ENCODE peak calls at places on chromosomes 7 and 10, in six cellular contexts. S is tibial nerve, D is lower lobe of right lung, Y is fibroblast of the aortic adventitia, X is cardiac fibroblast, H is Panc1. W is an unnamed sample.

GRCh38 chr7:11328309-11328708 is 354.6 kb downstream of the PHF14 start:
- DNase-seq in S (no peak), D (no peak), Y (no peak), X (peak; percentile 12), H (no peak), W (no peak)

GRCh38 chr7:135834262-135834661 is 85.6 kb upstream of the FAM180A start:
- DNase-seq in S (no peak), D (no peak), Y (no peak), X (no peak), H (no peak), W (no peak)

GRCh38 chr7:75623390-75624133 is 115.2 kb downstream of the HIP1 start:
- DNase-seq in S (no peak), D (peak; percentile 83), Y (no peak), X (no peak), H (no peak), W (no peak)

GRCh38 chr10:5515948-5516761 is 8.6 kb upstream of the CALML3 start:
- DNase-seq in S (no peak), D (no peak), Y (no peak), X (no peak), H (no peak), W (peak; percentile 27)

GRCh38 chr7:105337529-105337928 is 51.2 kb downstream of the SRPK2 start:
- DNase-seq in S (no peak), D (no peak), Y (no peak), X (no peak), H (no peak), W (no peak)

GRCh38 chr10:50536617-50537252 is 87.0 kb downstream of the SGMS1 start:
- DNase-seq in S (no peak), D (no peak), Y (no peak), X (peak; percentile 77), H (no peak), W (no peak)

GRCh38 chr10:89888647-89889046 is 187.3 kb downstream of the KIF20B start:
- DNase-seq in S (no peak), D (no peak), Y (no peak), X (no peak), H (no peak), W (no peak)

GRCh38 chr10:124918906-124919305 is 23.0 kb upstream of the ZRANB1 start:
- DNase-seq in S (no peak), D (no peak), Y (peak; percentile 44), X (no peak), H (no peak), W (no peak)

GRCh38 chr10:14381475-14381874 is 50.8 kb upstream of the FRMD4A start:
- DNase-seq in S (no peak), D (no peak), Y (no peak), X (no peak), H (no peak), W (no peak)

GRCh38 chr10:109018892-109019507 is 904.3 kb downstream of the XPNPEP1 start:
- DNase-seq in S (no peak), D (no peak), Y (peak; percentile 26), X (peak; percentile 4), H (peak; percentile 0), W (no peak)

GRCh38 chr7:80859272-80859970 is 59.4 kb downstream of the SEMA3C start:
- DNase-seq in S (peak; percentile 45), D (peak; percentile 26), Y (peak; percentile 52), X (peak; percentile 66), H (no peak), W (peak; percentile 37)

GRCh38 chr10:44933922-44934321 is 22.8 kb downstream of the TMEM72 start:
- DNase-seq in S (no peak), D (no peak), Y (no peak), X (no peak), H (no peak), W (no peak)

GRCh38 chr7:158579662-158580646 is 7.7 kb downstream of the PTPRN2 start:
- DNase-seq in S (no peak), D (no peak), Y (no peak), X (no peak), H (no peak), W (no peak)

GRCh38 chr7:158583143-158583542 is 4.5 kb downstream of the PTPRN2 start:
- DNase-seq in S (no peak), D (no peak), Y (no peak), X (no peak), H (no peak), W (no peak)

GRCh38 chr7:158583810-158584209 is 3.8 kb downstream of the PTPRN2 start:
- DNase-seq in S (no peak), D (no peak), Y (no peak), X (no peak), H (no peak), W (no peak)

GRCh38 chr7:158582089-158582456 is 5.5 kb downstream of the PTPRN2 start:
- DNase-seq in S (no peak), D (no peak), Y (no peak), X (no peak), H (no peak), W (no peak)

DNA sequence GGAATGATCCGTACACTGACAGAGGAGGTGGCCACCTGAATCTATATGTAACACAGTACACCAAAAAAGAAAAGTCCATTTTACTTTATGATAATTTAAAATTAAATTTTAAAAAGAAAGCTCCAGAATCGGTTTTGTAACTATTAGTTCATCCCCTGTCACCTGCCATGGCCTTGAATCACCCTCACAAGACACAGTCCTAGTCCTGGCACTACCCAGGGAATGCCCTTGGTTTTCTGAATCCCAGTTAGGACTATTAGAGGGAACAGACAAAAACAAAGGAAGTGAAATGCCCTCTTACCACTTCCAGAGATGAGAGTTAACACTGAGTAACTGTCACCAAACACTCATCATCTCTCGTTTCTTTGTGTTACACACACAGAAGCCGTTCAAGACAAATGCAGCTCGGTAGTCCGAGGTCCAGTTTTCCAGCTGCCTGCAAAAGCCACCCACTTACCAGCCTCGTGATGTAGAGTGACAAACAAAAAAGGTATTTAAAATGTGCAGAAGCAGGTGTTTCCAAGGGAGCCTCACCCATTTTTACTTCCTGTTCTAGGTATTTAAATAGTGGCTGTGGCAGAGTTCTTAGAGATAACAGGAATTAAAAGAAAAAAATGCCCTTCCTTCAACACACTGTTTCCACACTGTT is 6.1 kb downstream of the PTPRN2 start:
- DNase-seq in S (no peak), D (no peak), Y (no peak), X (no peak), H (no peak), W (no peak)
- TF ChIP-seq CTCF in S (no peak), D (no peak), Y (no peak), X (no peak), H (no peak), W (no peak)

DNA sequence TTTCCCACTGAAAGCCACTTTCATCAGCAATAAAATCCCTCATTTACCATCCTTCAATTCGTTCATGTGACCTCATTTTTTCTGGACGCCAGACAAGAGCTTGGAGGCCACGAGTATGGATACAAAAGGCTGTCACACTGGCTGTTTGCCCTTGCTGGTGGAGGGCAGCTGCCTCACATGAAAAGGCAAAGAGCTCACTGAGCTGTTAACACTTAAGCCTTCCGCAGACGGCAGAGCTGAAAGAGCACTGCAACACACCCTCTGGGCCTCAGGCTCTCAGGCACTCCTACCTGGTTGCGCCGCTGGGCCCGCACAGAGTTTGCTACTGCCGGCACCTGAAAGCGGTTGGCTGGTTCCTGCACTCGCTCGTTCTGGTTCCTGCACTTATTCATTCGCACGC is 193.5 kb downstream of the CFTR start:
- DNase-seq in S (no peak), D (peak; percentile 69), Y (peak; percentile 12), X (no peak), H (no peak), W (no peak)
- H3K4me3 ChIP-seq in S (no peak overlapping the region), D (no peak overlapping the region), Y (no peak overlapping the region), X (no peak overlapping the region), H (no peak overlapping the region), W (no peak overlapping the region)

DNA sequence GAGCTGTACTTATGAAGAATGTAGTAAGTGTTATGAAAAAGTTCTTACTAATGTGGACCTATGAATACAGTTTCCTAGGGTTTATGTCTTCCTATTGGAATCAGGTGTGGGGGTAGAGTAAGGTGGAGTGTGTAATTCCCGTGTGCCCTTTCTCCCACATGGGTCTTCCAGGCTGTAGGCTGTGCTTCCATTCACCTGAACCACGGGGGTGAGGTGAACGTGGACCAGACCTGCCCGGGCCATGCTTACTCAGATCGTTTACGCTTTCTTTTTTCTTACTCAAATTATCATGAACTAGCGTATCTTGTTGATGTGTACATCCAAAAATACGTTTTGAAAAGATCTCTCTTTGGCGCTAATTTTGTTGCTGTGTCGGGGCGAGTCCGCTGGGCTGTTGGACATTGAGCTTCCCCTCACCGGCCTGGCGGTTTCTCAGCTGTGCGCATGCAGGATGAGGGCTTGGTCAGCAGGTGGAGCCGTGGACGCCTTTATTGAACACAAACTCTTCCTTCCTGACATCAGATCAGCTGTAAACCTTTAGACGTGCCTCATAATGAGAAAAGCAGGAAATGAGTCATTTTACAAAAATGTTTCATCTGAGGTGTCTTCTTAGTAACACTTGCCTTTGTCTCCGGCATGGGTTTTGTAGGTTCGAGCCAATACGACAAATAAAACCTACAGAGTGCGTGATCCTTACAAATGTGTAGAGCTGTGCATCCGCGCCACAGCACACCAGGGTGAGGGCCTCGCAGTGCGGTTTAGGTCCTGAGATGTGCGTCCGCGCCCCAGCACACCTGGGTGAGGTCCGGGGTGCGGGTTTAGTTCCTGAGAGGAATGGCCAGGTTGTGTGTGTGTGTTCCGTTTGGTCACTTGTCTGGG is 53.8 kb downstream of the WDR37 start:
- DNase-seq in S (no peak), D (no peak), Y (peak; percentile 45), X (peak; percentile 89), H (peak; percentile 61), W (no peak)
- TF ChIP-seq CTCF in S (peak; percentile 61), D (peak; percentile 56), Y (peak; percentile 52), X (peak; percentile 82), H (peak; percentile 81), W (peak; percentile 40)

DNA sequence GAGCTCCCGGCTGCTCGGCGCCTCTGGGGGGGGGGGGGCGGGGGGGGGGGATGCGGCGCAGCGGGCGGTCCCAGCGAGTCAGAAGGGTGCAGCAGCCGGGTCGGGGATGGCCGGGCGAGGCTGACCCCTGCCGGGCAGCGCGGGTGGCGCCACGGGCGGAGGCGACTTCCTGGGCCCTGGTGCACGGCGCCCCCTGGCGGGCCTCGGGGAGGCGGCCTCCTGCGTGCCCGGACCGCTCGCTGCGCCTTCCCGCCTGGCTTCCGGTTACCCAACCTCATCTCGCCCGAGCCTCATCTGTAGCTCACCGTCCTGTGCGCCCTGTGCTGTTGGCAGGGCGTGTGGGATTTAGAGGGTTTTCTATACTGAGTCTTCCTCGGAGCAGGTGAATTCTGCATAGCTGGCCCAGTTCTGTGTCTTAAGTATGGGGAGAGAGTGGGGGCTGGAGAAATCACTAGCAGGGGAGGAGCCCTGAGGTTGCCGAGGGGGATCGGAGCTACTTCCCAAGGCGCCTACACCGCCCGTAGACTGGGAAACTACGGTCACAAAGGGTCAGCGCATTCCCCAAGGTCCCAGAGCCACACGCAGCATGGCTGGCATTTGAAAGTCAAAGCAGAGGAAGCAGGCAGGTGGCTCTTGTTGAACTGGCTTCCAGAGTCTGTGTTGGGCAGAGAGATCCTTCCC is 28.3 kb upstream of the WDFY4 start:
- DNase-seq in S (peak; percentile 78), D (peak; percentile 96), Y (peak; percentile 91), X (peak; percentile 92), H (peak; percentile 54), W (peak; percentile 95)
- H3K4me3 ChIP-seq in S (peak overlapping the region; percentile 29), D (peak overlapping the region; percentile 59), Y (peak overlapping the region; percentile 71), X (peak overlapping the region; percentile 66), H (peak overlapping the region; percentile 43), W (peak overlapping the region; percentile 68)

GRCh38 chr7:110442386-110442837 is 648.5 kb upstream of the LRRN3 start:
- DNase-seq in S (no peak), D (no peak), Y (no peak), X (peak; percentile 53), H (peak; percentile 24), W (no peak)
- TF ChIP-seq CTCF in S (no peak), D (peak; percentile 30), Y (no peak), X (peak; percentile 54), H (peak; percentile 31), W (no peak)

W was measured in psoas muscle.